ENCODE peak calls at places on chromosomes 2 and 18, in six cellular contexts. Q is cardiac fibroblast, C is upper lobe of right lung, R is choroid plexus epithelial cell, Z is breast epithelium, T is A549. J is an unnamed sample.

GRCh38 chr18:12060182-12060870 is 33.3 kb upstream of the ANKRD62 start:
- DNase-seq in Q (no peak), C (no peak), R (no peak), Z (no peak), T (no peak), J (no peak)

GRCh38 chr2:25335204-25335603 is 6.5 kb downstream of the DNMT3A start:
- DNase-seq in Q (no peak), C (no peak), R (no peak), Z (no peak), T (no peak), J (no peak)

GRCh38 chr2:218567797-218568189 is 358 bp downstream of the USP37 start:
- DNase-seq in Q (no peak), C (no peak), R (no peak), Z (peak; percentile 63), T (no peak), J (no peak)

GRCh38 chr18:44732604-44733003 is 51.9 kb downstream of the SETBP1 start:
- DNase-seq in Q (no peak), C (no peak), R (no peak), Z (no peak), T (no peak), J (no peak)

GRCh38 chr2:191488135-191488534 is 189.8 kb upstream of the NABP1 start:
- DNase-seq in Q (no peak), C (no peak), R (no peak), Z (no peak), T (peak; percentile 51), J (no peak)

GRCh38 chr18:45684341-45685115 is 39.5 kb upstream of the SLC14A1 start:
- DNase-seq in Q (no peak), C (no peak), R (peak; percentile 32), Z (no peak), T (no peak), J (no peak)

GRCh38 chr18:27382477-27383216 is 197.5 kb upstream of the CHST9 start:
- DNase-seq in Q (no peak), C (no peak), R (no peak), Z (no peak), T (no peak), J (no peak)

GRCh38 chr2:5691659-5692529 is at the start of gene SOX11:
- DNase-seq in Q (no peak), C (no peak), R (peak; percentile 94), Z (no peak), T (no peak), J (peak; percentile 94)

GRCh38 chr18:8348051-8348450 is 261.2 kb upstream of the RAB12 start:
- DNase-seq in Q (no peak), C (no peak), R (no peak), Z (no peak), T (no peak), J (no peak)

GRCh38 chr18:36187138-36187825 is at the start of gene MOCOS:
- DNase-seq in Q (peak; percentile 53), C (peak; percentile 94), R (peak; percentile 50), Z (peak; percentile 82), T (peak; percentile 53), J (peak; percentile 42)

GRCh38 chr2:145599761-145600160 is 1079.8 kb upstream of the ZEB2 start:
- DNase-seq in Q (peak; percentile 56), C (no peak), R (peak; percentile 65), Z (no peak), T (no peak), J (no peak)

GRCh38 chr2:72204156-72204781 is 56.6 kb upstream of the CYP26B1 start:
- DNase-seq in Q (no peak), C (no peak), R (peak; percentile 80), Z (no peak), T (peak; percentile 83), J (peak; percentile 32)

GRCh38 chr2:112959109-112959591 is 18.7 kb upstream of the IL36G start:
- DNase-seq in Q (peak; percentile 5), C (no peak), R (no peak), Z (no peak), T (peak; percentile 24), J (no peak)

GRCh38 chr2:168545439-168546082 is 89.5 kb downstream of the CERS6 start:
- DNase-seq in Q (peak; percentile 97), C (no peak), R (peak; percentile 95), Z (no peak), T (peak; percentile 59), J (peak; percentile 93)

GRCh38 chr2:240815761-240816583 is 4.0 kb downstream of the KIF1A start:
- DNase-seq in Q (no peak), C (no peak), R (no peak), Z (no peak), T (no peak), J (no peak)

GRCh38 chr18:36899289-36899688 is 70.4 kb downstream of the KIAA1328 start:
- DNase-seq in Q (peak; percentile 63), C (no peak), R (peak; percentile 58), Z (no peak), T (peak; percentile 55), J (no peak)

GRCh38 chr2:147352294-147352693 is 492.5 kb upstream of the ACVR2A start:
- DNase-seq in Q (no peak), C (no peak), R (no peak), Z (no peak), T (no peak), J (no peak)

GRCh38 chr2:191376981-191377629 is 131.9 kb downstream of the MYO1B start:
- DNase-seq in Q (peak; percentile 93), C (peak; percentile 70), R (peak; percentile 94), Z (no peak), T (peak; percentile 83), J (peak; percentile 94)

GRCh38 chr18:12598181-12598921 is 59.6 kb downstream of the SPIRE1 start:
- DNase-seq in Q (peak; percentile 65), C (no peak), R (peak; percentile 62), Z (no peak), T (no peak), J (peak; percentile 33)

DNA sequence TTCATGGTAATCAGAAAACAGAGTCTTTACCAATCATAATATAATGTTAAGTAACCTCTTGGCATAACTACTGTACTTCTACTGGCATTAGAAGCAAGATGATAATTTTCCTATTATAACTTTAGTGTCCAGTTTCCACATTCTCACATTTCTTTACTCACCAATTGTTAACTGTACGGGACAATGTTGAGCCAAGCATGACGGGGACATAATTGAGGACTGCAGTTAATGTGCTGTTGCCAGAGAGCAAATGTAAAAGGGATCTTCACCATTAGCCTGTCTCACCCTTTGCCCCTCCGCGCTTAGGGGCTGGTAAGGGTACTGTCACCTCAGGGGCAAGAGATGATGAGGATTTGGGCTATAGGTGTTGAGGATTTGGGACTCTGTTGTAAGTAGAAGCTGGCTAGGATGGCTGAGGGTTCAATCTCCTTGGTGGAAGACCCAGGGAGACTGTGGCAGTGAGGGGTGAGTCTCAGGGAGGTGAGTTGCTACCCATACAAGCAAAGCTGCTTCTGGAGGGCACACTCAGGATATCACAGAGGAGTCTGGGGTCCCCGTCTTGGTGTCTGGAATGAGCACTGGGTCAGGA is 54.4 kb upstream of the IL1RL1 start:
- DNase-seq in Q (no peak), C (no peak), R (no peak), Z (no peak), T (no peak), J (no peak)
- H3K4me3 ChIP-seq in Q (no peak overlapping the region), C (no peak overlapping the region), R (no peak overlapping the region), Z (no peak overlapping the region), T (no peak overlapping the region), J (no peak overlapping the region)

GRCh38 chr2:158753561-158754302 is 41.4 kb upstream of the DAPL1 start:
- DNase-seq in Q (peak; percentile 80), C (no peak), R (peak; percentile 86), Z (no peak), T (peak; percentile 70), J (peak; percentile 49)

GRCh38 chr2:158755738-158756137 is 39.4 kb upstream of the DAPL1 start:
- DNase-seq in Q (no peak), C (no peak), R (no peak), Z (no peak), T (no peak), J (no peak)

GRCh38 chr2:158755310-158755709 is 39.8 kb upstream of the DAPL1 start:
- DNase-seq in Q (no peak), C (no peak), R (no peak), Z (no peak), T (no peak), J (no peak)

GRCh38 chr2:158756331-158756730 is 38.8 kb upstream of the DAPL1 start:
- DNase-seq in Q (no peak), C (no peak), R (no peak), Z (no peak), T (no peak), J (no peak)

DNA sequence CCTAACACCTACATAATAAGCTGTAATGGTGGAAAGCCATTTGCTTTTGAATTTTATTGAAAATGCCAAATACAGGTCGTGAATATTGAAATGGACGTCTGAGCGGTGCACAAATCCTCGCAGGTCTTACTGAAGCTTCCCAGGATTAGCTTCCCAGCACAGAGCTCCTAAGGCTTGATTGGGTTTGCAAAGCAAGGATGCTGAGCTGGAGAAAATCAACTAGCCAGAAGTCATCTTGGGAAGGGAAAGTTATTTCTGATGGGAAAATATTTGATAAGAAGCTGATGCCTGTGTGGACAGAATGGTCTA is 40.9 kb upstream of the DAPL1 start:
- DNase-seq in Q (no peak), C (no peak), R (no peak), Z (no peak), T (no peak), J (no peak)
- TF ChIP-seq CTCF in Q (no peak), C (no peak), R (no peak), Z (no peak), T (no peak), J (no peak)

DNA sequence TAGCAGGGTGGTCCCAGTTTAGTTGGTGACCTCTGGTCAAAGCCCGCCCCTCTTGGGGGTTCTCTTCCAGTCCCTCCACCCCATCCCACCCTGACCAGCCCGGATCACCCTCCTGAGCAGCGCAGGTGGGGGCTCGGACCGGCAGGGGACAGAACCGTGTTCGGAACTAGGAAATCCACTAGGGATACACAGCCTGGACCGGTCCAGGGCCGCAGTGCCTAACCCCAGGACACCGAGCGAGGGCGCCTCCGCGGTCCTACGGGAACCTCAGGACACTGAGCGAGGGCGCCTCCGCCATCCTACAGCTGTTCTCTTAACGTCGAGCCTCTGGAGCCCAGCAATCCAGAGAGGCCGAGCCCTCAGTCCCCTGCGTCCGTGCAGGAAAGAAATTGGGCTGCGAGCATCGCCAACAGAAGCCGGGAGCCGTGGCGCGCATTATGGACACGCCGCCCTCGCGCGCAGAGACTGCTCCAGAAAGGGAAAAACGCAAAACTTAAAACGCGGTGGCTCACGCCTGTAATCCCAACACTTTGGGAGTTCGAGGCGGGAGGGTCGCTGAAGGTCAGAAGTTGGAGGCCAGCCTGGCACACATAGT is 8.5 kb downstream of the RAX start:
- DNase-seq in Q (no peak), C (no peak), R (no peak), Z (no peak), T (no peak), J (no peak)
- H3K4me3 ChIP-seq in Q (no peak overlapping the region), C (no peak overlapping the region), R (no peak overlapping the region), Z (peak overlapping the region; percentile 44), T (peak overlapping the region; percentile 47), J (no peak overlapping the region)

GRCh38 chr2:135169900-135170753 is 118.0 kb downstream of the RAB3GAP1 start:
- DNase-seq in Q (no peak), C (no peak), R (no peak), Z (no peak), T (no peak), J (no peak)

GRCh38 chr2:135174049-135174801 is 122.1 kb downstream of the RAB3GAP1 start:
- DNase-seq in Q (no peak), C (no peak), R (no peak), Z (no peak), T (no peak), J (no peak)

GRCh38 chr2:135175177-135175576 is 123.1 kb downstream of the RAB3GAP1 start:
- DNase-seq in Q (no peak), C (no peak), R (no peak), Z (no peak), T (no peak), J (no peak)

DNA sequence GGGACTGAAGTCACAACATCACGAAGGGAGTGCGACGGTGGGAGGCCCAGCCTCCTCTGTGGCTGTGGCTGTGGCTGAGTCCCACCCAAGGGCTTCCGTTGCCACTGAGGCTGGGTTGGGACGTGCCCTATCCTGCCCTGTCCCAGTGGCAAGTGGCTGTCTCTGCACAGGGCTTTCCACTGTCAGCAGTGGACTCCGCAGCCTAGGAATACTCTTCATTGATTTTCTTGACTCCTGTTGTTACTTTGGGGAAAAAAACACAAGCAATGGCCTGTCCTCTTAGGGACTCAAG is 122.7 kb downstream of the RAB3GAP1 start:
- DNase-seq in Q (no peak), C (no peak), R (no peak), Z (no peak), T (no peak), J (no peak)
- TF ChIP-seq CTCF in Q (no peak), C (no peak), R (no peak), Z (no peak), T (no peak), J (no peak)